ENCODE peak calls at places on chromosomes 1 and 21, in six cellular contexts. One of them, this sample, is unnamed.

GRCh38 chr1:118243269-118243668 is 58.2 kb upstream of the SPAG17 start:
- DNase-seq in A549: no peak
- DNase-seq in NB4: no peak
- DNase-seq in HepG2: no peak
- DNase-seq in GM12878: no peak
- DNase-seq in K562: no peak
- DNase-seq in this sample: no peak

GRCh38 chr1:154159554-154159953 is 4.7 kb upstream of the NUP210L start:
- DNase-seq in GM12878: no peak
- DNase-seq in NB4: no peak
- DNase-seq in A549: no peak
- DNase-seq in K562: no peak
- DNase-seq in HepG2: no peak
- DNase-seq in this sample: no peak

GRCh38 chr1:226656201-226656600 is 82.9 kb downstream of the ITPKB start:
- DNase-seq in NB4: no peak
- DNase-seq in HepG2: no peak
- DNase-seq in A549: no peak
- DNase-seq in GM12878: no peak
- DNase-seq in K562: no peak
- DNase-seq in this sample: no peak

GRCh38 chr1:1419812-1420653 is 1.0 kb downstream of the ANKRD65 start:
- DNase-seq in NB4: no peak
- DNase-seq in GM12878: no peak
- DNase-seq in HepG2: no peak
- DNase-seq in A549: no peak
- DNase-seq in K562: no peak
- DNase-seq in this sample: no peak

GRCh38 chr1:158930504-158930903 is 848 bp upstream of the PYHIN1 start:
- DNase-seq in GM12878: no peak
- DNase-seq in NB4: no peak
- DNase-seq in K562: no peak
- DNase-seq in HepG2: no peak
- DNase-seq in A549: no peak
- DNase-seq in this sample: no peak

GRCh38 chr1:64234714-64235113 is 31.3 kb downstream of the UBE2U start:
- DNase-seq in K562: no peak
- DNase-seq in GM12878: no peak
- DNase-seq in A549: no peak
- DNase-seq in HepG2: no peak
- DNase-seq in NB4: no peak
- DNase-seq in this sample: no peak

GRCh38 chr1:42052300-42052699 is 100.9 kb upstream of the GUCA2B start:
- DNase-seq in K562: no peak
- DNase-seq in NB4: no peak
- DNase-seq in GM12878: no peak
- DNase-seq in A549: no peak
- DNase-seq in HepG2: no peak
- DNase-seq in this sample: no peak

GRCh38 chr1:234963180-234963903 is 165.3 kb downstream of the TOMM20 start:
- DNase-seq in GM12878: peak
- DNase-seq in A549: peak
- DNase-seq in K562: peak
- DNase-seq in NB4: peak
- DNase-seq in HepG2: peak
- DNase-seq in this sample: peak

GRCh38 chr1:116001739-116002487 is 25.6 kb downstream of the SLC22A15 start:
- DNase-seq in K562: no peak
- DNase-seq in GM12878: no peak
- DNase-seq in A549: no peak
- DNase-seq in HepG2: no peak
- DNase-seq in NB4: no peak
- DNase-seq in this sample: no peak

GRCh38 chr1:64469614-64469976 is 334 bp upstream of the CACHD1 start:
- DNase-seq in HepG2: no peak
- DNase-seq in NB4: no peak
- DNase-seq in K562: no peak
- DNase-seq in GM12878: no peak
- DNase-seq in A549: peak
- DNase-seq in this sample: no peak

GRCh38 chr1:107140703-107141490 is at the start of gene NTNG1:
- DNase-seq in A549: no peak
- DNase-seq in GM12878: no peak
- DNase-seq in NB4: no peak
- DNase-seq in K562: no peak
- DNase-seq in HepG2: no peak
- DNase-seq in this sample: no peak

DNA sequence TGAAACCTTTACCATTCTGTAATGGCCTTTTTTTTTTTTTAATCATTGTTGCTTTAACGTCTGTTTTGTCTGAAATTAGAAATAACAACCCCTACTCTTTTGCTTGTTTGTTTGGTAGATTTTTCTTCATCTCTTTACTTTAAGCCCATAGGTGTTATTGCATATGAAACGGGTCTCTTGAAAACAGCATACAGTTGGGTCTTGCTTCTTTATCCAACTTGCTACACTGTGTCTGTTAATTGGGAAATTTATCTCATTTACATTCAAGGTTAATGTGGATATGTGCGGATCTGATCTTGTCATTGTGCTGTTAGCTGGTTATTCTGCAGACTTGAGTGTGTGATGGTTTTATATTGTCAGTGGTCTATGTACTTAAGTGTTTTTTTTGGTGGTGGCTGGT is 78.9 kb upstream of the COP1 start:
- DNase-seq in NB4: no peak
- DNase-seq in GM12878: no peak
- DNase-seq in HepG2: no peak
- DNase-seq in K562: no peak
- DNase-seq in A549: no peak
- DNase-seq in this sample: no peak
- TF ChIP-seq MYC in NB4: no peak
- TF ChIP-seq MYC in GM12878: no peak
- TF ChIP-seq MYC in HepG2: no peak
- TF ChIP-seq MYC in K562: no peak
- TF ChIP-seq MYC in A549: no peak
- TF ChIP-seq MYC in this sample: no peak

GRCh38 chr1:24426738-24427468 is 11.3 kb downstream of the NIPAL3 start:
- DNase-seq in GM12878: no peak
- DNase-seq in NB4: no peak
- DNase-seq in A549: no peak
- DNase-seq in K562: no peak
- DNase-seq in HepG2: no peak
- DNase-seq in this sample: no peak
- TF ChIP-seq MYC in GM12878: no peak
- TF ChIP-seq MYC in NB4: no peak
- TF ChIP-seq MYC in A549: no peak
- TF ChIP-seq MYC in K562: no peak
- TF ChIP-seq MYC in HepG2: no peak
- TF ChIP-seq MYC in this sample: no peak

GRCh38 chr1:44905276-44905675 is 62.2 kb upstream of the PTCH2 start:
- DNase-seq in HepG2: no peak
- DNase-seq in A549: no peak
- DNase-seq in K562: no peak
- DNase-seq in GM12878: no peak
- DNase-seq in NB4: no peak
- DNase-seq in this sample: no peak
- TF ChIP-seq MYC in HepG2: no peak
- TF ChIP-seq MYC in A549: no peak
- TF ChIP-seq MYC in K562: no peak
- TF ChIP-seq MYC in GM12878: no peak
- TF ChIP-seq MYC in NB4: no peak
- TF ChIP-seq MYC in this sample: no peak

GRCh38 chr21:27818847-27819246 is 852.0 kb upstream of the ADAMTS5 start:
- DNase-seq in K562: no peak
- DNase-seq in A549: no peak
- DNase-seq in NB4: no peak
- DNase-seq in GM12878: no peak
- DNase-seq in HepG2: no peak
- DNase-seq in this sample: no peak
- TF ChIP-seq MYC in K562: no peak
- TF ChIP-seq MYC in A549: no peak
- TF ChIP-seq MYC in NB4: no peak
- TF ChIP-seq MYC in GM12878: no peak
- TF ChIP-seq MYC in HepG2: no peak
- TF ChIP-seq MYC in this sample: no peak

GRCh38 chr1:209454340-209455014 is 129.0 kb upstream of the CAMK1G start:
- DNase-seq in HepG2: no peak
- DNase-seq in A549: no peak
- DNase-seq in K562: no peak
- DNase-seq in NB4: no peak
- DNase-seq in GM12878: no peak
- DNase-seq in this sample: no peak

GRCh38 chr1:209457618-209458017 is 125.9 kb upstream of the CAMK1G start:
- DNase-seq in HepG2: no peak
- DNase-seq in A549: no peak
- DNase-seq in NB4: no peak
- DNase-seq in K562: no peak
- DNase-seq in GM12878: no peak
- DNase-seq in this sample: no peak

GRCh38 chr1:209456878-209457277 is 126.6 kb upstream of the CAMK1G start:
- DNase-seq in GM12878: no peak
- DNase-seq in K562: no peak
- DNase-seq in HepG2: no peak
- DNase-seq in A549: no peak
- DNase-seq in NB4: peak
- DNase-seq in this sample: no peak

GRCh38 chr1:209455666-209456065 is 127.8 kb upstream of the CAMK1G start:
- DNase-seq in K562: no peak
- DNase-seq in NB4: no peak
- DNase-seq in HepG2: no peak
- DNase-seq in GM12878: no peak
- DNase-seq in A549: no peak
- DNase-seq in this sample: no peak

DNA sequence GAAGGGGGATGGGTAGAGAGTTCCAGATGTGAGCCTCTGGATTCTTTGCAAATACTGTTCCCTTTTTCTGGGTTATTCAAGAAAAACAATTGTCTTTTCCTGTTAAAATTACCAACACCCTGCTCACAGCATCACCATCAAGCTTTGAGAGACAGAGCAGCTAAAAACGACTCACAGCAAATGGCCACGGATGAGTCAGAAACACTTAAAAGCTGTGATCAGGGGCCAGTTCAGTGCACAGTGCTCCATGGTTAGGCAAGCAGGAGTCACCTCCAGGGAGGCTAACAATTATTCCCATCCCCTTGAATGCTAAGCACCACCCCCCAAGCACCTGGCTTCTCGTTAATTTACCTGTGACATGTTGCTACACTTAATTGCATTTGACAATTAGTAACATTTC is 128.4 kb upstream of the CAMK1G start:
- DNase-seq in NB4: no peak
- DNase-seq in GM12878: no peak
- DNase-seq in A549: no peak
- DNase-seq in K562: no peak
- DNase-seq in HepG2: no peak
- DNase-seq in this sample: no peak
- TF ChIP-seq MYC in NB4: no peak
- TF ChIP-seq MYC in GM12878: no peak
- TF ChIP-seq MYC in A549: no peak
- TF ChIP-seq MYC in K562: no peak
- TF ChIP-seq MYC in HepG2: no peak
- TF ChIP-seq MYC in this sample: no peak